ENCODE peak calls at places on chromosomes 13 and 19, in nine cellular contexts. P, K, E, D, A, M, G, R and Z are unnamed samples.

GRCh38 chr13:85312071-85312470 is 487.1 kb downstream of the SLITRK6 start:
- DNase-seq in P (no peak), K (no peak), E (no peak), D (no peak), A (no peak), M (no peak), G (no peak), R (no peak), Z (no peak)

GRCh38 chr13:28494537-28494860 is 429 bp downstream of the FLT1 start:
- DNase-seq in P (no peak), K (no peak), E (no peak), D (no peak), A (no peak), M (no peak), G (no peak), R (no peak), Z (no peak)

GRCh38 chr19:49679832-49680472 is 2.9 kb downstream of the PRMT1 start:
- DNase-seq in P (no peak), K (no peak), E (no peak), D (no peak), A (no peak), M (no peak), G (no peak), R (no peak), Z (no peak)

GRCh38 chr13:44271031-44271433 is 102.6 kb upstream of the SERP2 start:
- DNase-seq in P (no peak), K (no peak), E (no peak), D (no peak), A (peak; percentile 48), M (no peak), G (no peak), R (no peak), Z (peak; percentile 34)

GRCh38 chr19:42075364-42075615 is 676 bp upstream of the ZNF574 start:
- DNase-seq in P (no peak), K (no peak), E (no peak), D (no peak), A (no peak), M (no peak), G (no peak), R (no peak), Z (no peak)

GRCh38 chr19:13069415-13070369 is 33.0 kb downstream of the LYL1 start:
- DNase-seq in P (no peak), K (peak; percentile 66), E (peak; percentile 34), D (no peak), A (no peak), M (no peak), G (no peak), R (no peak), Z (no peak)

GRCh38 chr19:50485284-50485955 is 8.8 kb upstream of the GARIN5A start:
- DNase-seq in P (no peak), K (peak; percentile 32), E (no peak), D (no peak), A (no peak), M (no peak), G (no peak), R (no peak), Z (no peak)

GRCh38 chr19:46422344-46422743 is 6.4 kb downstream of the PNMA8C start:
- DNase-seq in P (no peak), K (no peak), E (no peak), D (no peak), A (no peak), M (no peak), G (no peak), R (no peak), Z (no peak)

GRCh38 chr13:98301721-98302120 is 124.7 kb upstream of the RNF113B start:
- DNase-seq in P (no peak), K (no peak), E (no peak), D (no peak), A (no peak), M (no peak), G (no peak), R (no peak), Z (no peak)

GRCh38 chr13:106373989-106374572 is 161.4 kb downstream of the EFNB2 start:
- DNase-seq in P (no peak), K (no peak), E (no peak), D (no peak), A (no peak), M (no peak), G (no peak), R (peak; percentile 70), Z (no peak)

GRCh38 chr19:51490676-51491075 is 10.9 kb downstream of the SIGLEC12 start:
- DNase-seq in P (no peak), K (no peak), E (no peak), D (no peak), A (no peak), M (no peak), G (no peak), R (no peak), Z (no peak)

GRCh38 chr13:58953638-58954037 is 1210.1 kb downstream of the DIAPH3 start:
- DNase-seq in P (no peak), K (no peak), E (no peak), D (peak; percentile 92), A (no peak), M (no peak), G (no peak), R (no peak), Z (no peak)

GRCh38 chr19:58468216-58468839 is 1.4 kb downstream of the ZNF324 start:
- DNase-seq in P (no peak), K (no peak), E (peak; percentile 21), D (no peak), A (no peak), M (no peak), G (no peak), R (no peak), Z (no peak)

GRCh38 chr13:59742467-59742866 is 421.3 kb downstream of the DIAPH3 start:
- DNase-seq in P (no peak), K (no peak), E (no peak), D (no peak), A (no peak), M (no peak), G (no peak), R (no peak), Z (no peak)

GRCh38 chr13:107937841-107938240 is 277.5 kb downstream of the LIG4 start:
- DNase-seq in P (no peak), K (no peak), E (no peak), D (no peak), A (no peak), M (no peak), G (no peak), R (no peak), Z (no peak)
- H3K9me3 ChIP-seq in P (no peaks in the 10 kb centered on the region), K (peaks cover 6% of the 10 kb centered on the region), E (no peaks in the 10 kb centered on the region), D (no peaks in the 10 kb centered on the region), A (no peaks in the 10 kb centered on the region), M (peaks cover 10% of the 10 kb centered on the region), G (no peaks in the 10 kb centered on the region), R (no peaks in the 10 kb centered on the region), Z (no peaks in the 10 kb centered on the region)

GRCh38 chr19:55392820-55393219 is 7.1 kb downstream of the RPL28 start:
- DNase-seq in P (no peak), K (no peak), E (no peak), D (no peak), A (no peak), M (no peak), G (no peak), R (no peak), Z (no peak)

GRCh38 chr19:55391191-55391670 is 5.5 kb downstream of the RPL28 start:
- DNase-seq in P (no peak), K (no peak), E (no peak), D (no peak), A (no peak), M (no peak), G (no peak), R (no peak), Z (no peak)

GRCh38 chr19:55390461-55390880 is 4.7 kb downstream of the RPL28 start:
- DNase-seq in P (peak; percentile 27), K (no peak), E (no peak), D (no peak), A (no peak), M (no peak), G (no peak), R (no peak), Z (no peak)

GRCh38 chr19:55393362-55393761 is 7.6 kb downstream of the RPL28 start:
- DNase-seq in P (no peak), K (no peak), E (no peak), D (no peak), A (no peak), M (no peak), G (no peak), R (no peak), Z (no peak)

GRCh38 chr19:55391702-55392615 is 6.2 kb downstream of the RPL28 start:
- DNase-seq in P (no peak), K (no peak), E (no peak), D (no peak), A (peak; percentile 42), M (no peak), G (no peak), R (no peak), Z (no peak)
- H3K9me3 ChIP-seq in P (no peaks in the 10 kb centered on the region), K (no peaks in the 10 kb centered on the region), E (no peaks in the 10 kb centered on the region), D (no peaks in the 10 kb centered on the region), A (no peaks in the 10 kb centered on the region), M (no peaks in the 10 kb centered on the region), G (no peaks in the 10 kb centered on the region), R (no peaks in the 10 kb centered on the region), Z (no peaks in the 10 kb centered on the region)

DNA sequence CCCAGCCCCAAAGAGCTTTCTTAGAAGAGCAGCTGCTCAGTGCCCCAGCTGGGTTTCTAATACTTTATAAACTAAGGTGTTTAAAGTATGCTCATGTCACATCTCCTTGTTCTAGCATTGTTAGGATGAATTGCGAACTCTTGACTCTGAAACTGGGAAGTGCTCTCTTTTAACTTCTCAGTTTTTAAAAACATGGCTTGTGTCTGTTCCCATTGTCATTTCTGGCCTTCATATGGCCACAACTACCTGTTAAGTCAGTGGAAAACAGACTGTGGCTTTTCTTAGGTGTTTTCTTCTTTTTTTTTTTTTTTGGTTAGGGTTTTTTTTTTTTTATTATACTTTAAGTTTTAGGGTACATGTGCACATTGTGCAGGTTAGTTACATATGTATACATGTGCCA is 164.7 kb downstream of the KCNRG start:
- DNase-seq in P (no peak), K (no peak), E (no peak), D (no peak), A (no peak), M (no peak), G (no peak), R (no peak), Z (no peak)
- H3K9me3 ChIP-seq in P (no peaks in the 10 kb centered on the region), K (no peaks in the 10 kb centered on the region), E (no peaks in the 10 kb centered on the region), D (no peaks in the 10 kb centered on the region), A (no peaks in the 10 kb centered on the region), M (no peaks in the 10 kb centered on the region), G (no peaks in the 10 kb centered on the region), R (no peaks in the 10 kb centered on the region), Z (no peaks in the 10 kb centered on the region)

GRCh38 chr19:27719034-27719433 is 1493.9 kb downstream of the UQCRFS1 start:
- DNase-seq in P (no peak), K (no peak), E (no peak), D (no peak), A (no peak), M (no peak), G (no peak), R (no peak), Z (no peak)

GRCh38 chr19:27718262-27718661 is 1494.7 kb downstream of the UQCRFS1 start:
- DNase-seq in P (no peak), K (no peak), E (no peak), D (no peak), A (no peak), M (no peak), G (no peak), R (no peak), Z (no peak)

GRCh38 chr19:27717825-27718224 is 1495.1 kb downstream of the UQCRFS1 start:
- DNase-seq in P (no peak), K (no peak), E (no peak), D (no peak), A (no peak), M (no peak), G (no peak), R (no peak), Z (no peak)

GRCh38 chr19:27716922-27717321 is 1496.0 kb downstream of the UQCRFS1 start:
- DNase-seq in P (no peak), K (no peak), E (no peak), D (no peak), A (no peak), M (no peak), G (no peak), R (no peak), Z (no peak)

GRCh38 chr19:27714857-27715256 is 1498.1 kb downstream of the UQCRFS1 start:
- DNase-seq in P (no peak), K (no peak), E (no peak), D (no peak), A (no peak), M (no peak), G (no peak), R (no peak), Z (no peak)
- H3K9me3 ChIP-seq in P (no peaks in the 10 kb centered on the region), K (no peaks in the 10 kb centered on the region), E (peaks cover 24% of the 10 kb centered on the region), D (peaks cover 9% of the 10 kb centered on the region), A (peaks cover 13% of the 10 kb centered on the region), M (peaks cover 30% of the 10 kb centered on the region), G (no peaks in the 10 kb centered on the region), R (no peaks in the 10 kb centered on the region), Z (no peaks in the 10 kb centered on the region)